ENCODE peak calls at places on chromosomes 13 and 19, in five cellular contexts. O is right lobe of liver, S is hepatocyte, P is body of pancreas, C is aorta. M is an unnamed sample. For H3K4me1, the result is how much of the 10 kb centered on the place peaks cover.

GRCh38 chr19:12997967-12998940 is 3.0 kb downstream of the NFIX start:
- DNase-seq in O (no peak), S (no peak), P (no peak), C (peak), M (no peak)

GRCh38 chr13:46111151-46111550 is 6.3 kb upstream of the CPB2 start:
- DNase-seq in O (no peak), S (no peak), P (no peak), C (no peak), M (no peak)

GRCh38 chr13:99565478-99566124 is 64.3 kb downstream of the TM9SF2 start:
- DNase-seq in O (no peak), S (no peak), P (no peak), C (no peak), M (no peak)

GRCh38 chr19:32631381-32631780 is 43.6 kb downstream of the ANKRD27 start:
- DNase-seq in O (no peak), S (no peak), P (no peak), C (no peak), M (no peak)

GRCh38 chr19:48479686-48480085 is 10.5 kb downstream of the CYTH2 start:
- DNase-seq in O (no peak), S (no peak), P (no peak), C (no peak), M (no peak)

GRCh38 chr13:43573361-43573740 is 213.4 kb downstream of the ENOX1 start:
- DNase-seq in O (no peak), S (no peak), P (no peak), C (no peak), M (no peak)

GRCh38 chr13:77981191-77981925 is 62.7 kb upstream of the EDNRB start:
- DNase-seq in O (no peak), S (no peak), P (no peak), C (no peak), M (no peak)

GRCh38 chr13:50467156-50467814 is 376.2 kb downstream of the DLEU7 start:
- DNase-seq in O (no peak), S (no peak), P (no peak), C (no peak), M (no peak)

GRCh38 chr13:102704238-102704750 is 9.4 kb upstream of the METTL21C start:
- DNase-seq in O (no peak), S (no peak), P (no peak), C (no peak), M (no peak)

GRCh38 chr19:17889609-17890214 is 18.0 kb downstream of the SLC5A5 start:
- DNase-seq in O (no peak), S (peak), P (peak), C (no peak), M (no peak)

GRCh38 chr13:33918199-33918932 is 100.4 kb downstream of the RFC3 start:
- DNase-seq in O (no peak), S (no peak), P (no peak), C (no peak), M (no peak)

GRCh38 chr13:91817250-91817649 is 418.8 kb downstream of the GPC5 start:
- DNase-seq in O (no peak), S (peak), P (no peak), C (no peak), M (no peak)

GRCh38 chr13:46367622-46368327 is 19.3 kb downstream of the RUBCNL start:
- DNase-seq in O (no peak), S (no peak), P (no peak), C (no peak), M (no peak)

GRCh38 chr19:48815870-48816501 is 5.2 kb upstream of the BCAT2 start:
- DNase-seq in O (no peak), S (peak), P (peak), C (no peak), M (peak)

GRCh38 chr19:7541828-7542443 is 6.4 kb downstream of the PNPLA6 start:
- DNase-seq in O (no peak), S (no peak), P (no peak), C (no peak), M (peak)

GRCh38 chr13:70173236-70173959 is 65.1 kb upstream of the KLHL1 start:
- DNase-seq in O (no peak), S (no peak), P (no peak), C (no peak), M (no peak)

GRCh38 chr13:76677047-76677446 is 209.2 kb downstream of the KCTD12 start:
- DNase-seq in O (no peak), S (no peak), P (no peak), C (peak), M (no peak)

GRCh38 chr13:46586766-46587509 is 34.0 kb downstream of the LRCH1 start:
- DNase-seq in O (no peak), S (no peak), P (no peak), C (no peak), M (no peak)

GRCh38 chr19:18044825-18045304 is 36.9 kb downstream of the ARRDC2 start:
- DNase-seq in O (peak), S (peak), P (peak), C (peak), M (peak)

GRCh38 chr19:47658431-47659383 is 49.8 kb downstream of the BICRA start:
- DNase-seq in O (no peak), S (peak), P (no peak), C (no peak), M (no peak)

GRCh38 chr19:42303101-42303464 is 659 bp upstream of the PAFAH1B3 start:
- DNase-seq in O (no peak), S (no peak), P (no peak), C (no peak), M (no peak)

GRCh38 chr19:57664269-57665127 is 4.2 kb upstream of the ZSCAN4 start:
- DNase-seq in O (peak), S (peak), P (peak), C (peak), M (peak)

GRCh38 chr13:44814144-44814543 is 175.1 kb downstream of the NUFIP1 start:
- DNase-seq in O (no peak), S (no peak), P (no peak), C (no peak), M (no peak)

GRCh38 chr13:30991922-30992321 is 59.5 kb downstream of the TEX26 start:
- DNase-seq in O (no peak), S (no peak), P (no peak), C (no peak), M (no peak)

DNA sequence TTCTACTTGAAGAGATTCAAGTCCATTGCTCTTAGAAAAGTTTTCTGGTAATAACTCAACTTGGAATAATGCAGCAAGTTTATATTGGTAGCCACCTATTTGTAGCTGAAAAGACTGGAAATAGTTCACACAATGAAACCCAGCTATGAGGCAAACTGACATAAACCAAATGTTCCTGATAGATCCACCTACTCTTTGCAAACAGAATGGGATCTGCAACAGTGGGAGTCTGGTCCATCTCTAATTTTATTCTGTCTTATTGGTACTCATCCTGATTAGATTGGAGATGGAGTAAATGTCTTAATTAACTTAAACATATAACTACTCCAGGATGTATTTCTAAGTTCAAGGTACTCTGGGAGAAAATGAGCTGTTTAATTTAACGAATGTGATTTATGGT is 438.0 kb downstream of the OLFM4 start:
- DNase-seq in O (no peak), S (no peak), P (no peak), C (no peak), M (no peak)
- H3K27ac ChIP-seq in O (no peak), S (no peak), P (no peak), C (no peak), M (no peak)

GRCh38 chr19:6098574-6098973 is 11.7 kb downstream of the RFX2 start:
- DNase-seq in O (no peak), S (no peak), P (no peak), C (no peak), M (no peak)

GRCh38 chr19:6092329-6093286 is 17.7 kb downstream of the RFX2 start:
- DNase-seq in O (peak), S (peak), P (peak), C (peak), M (no peak)

GRCh38 chr19:6097911-6098310 is 12.4 kb downstream of the RFX2 start:
- DNase-seq in O (no peak), S (no peak), P (no peak), C (no peak), M (no peak)

GRCh38 chr19:6099037-6099436 is 11.3 kb downstream of the RFX2 start:
- DNase-seq in O (no peak), S (no peak), P (no peak), C (no peak), M (no peak)

GRCh38 chr19:6095760-6096159 is 14.5 kb downstream of the RFX2 start:
- DNase-seq in O (no peak), S (no peak), P (no peak), C (no peak), M (no peak)
- H3K4me1 ChIP-seq in O (under half), S (under half), P (under half), C (under half), M (under half)

GRCh38 chr19:56107626-56108351 is 13.3 kb downstream of the ZNF787 start:
- DNase-seq in O (no peak), S (no peak), P (no peak), C (no peak), M (no peak)

GRCh38 chr19:56106993-56107392 is 14.1 kb downstream of the ZNF787 start:
- DNase-seq in O (no peak), S (no peak), P (no peak), C (no peak), M (no peak)

GRCh38 chr19:56109216-56109615 is 11.9 kb downstream of the ZNF787 start:
- DNase-seq in O (no peak), S (no peak), P (no peak), C (no peak), M (no peak)

GRCh38 chr19:56110515-56111448 is 10.3 kb downstream of the ZNF787 start:
- DNase-seq in O (peak), S (peak), P (peak), C (no peak), M (no peak)

DNA sequence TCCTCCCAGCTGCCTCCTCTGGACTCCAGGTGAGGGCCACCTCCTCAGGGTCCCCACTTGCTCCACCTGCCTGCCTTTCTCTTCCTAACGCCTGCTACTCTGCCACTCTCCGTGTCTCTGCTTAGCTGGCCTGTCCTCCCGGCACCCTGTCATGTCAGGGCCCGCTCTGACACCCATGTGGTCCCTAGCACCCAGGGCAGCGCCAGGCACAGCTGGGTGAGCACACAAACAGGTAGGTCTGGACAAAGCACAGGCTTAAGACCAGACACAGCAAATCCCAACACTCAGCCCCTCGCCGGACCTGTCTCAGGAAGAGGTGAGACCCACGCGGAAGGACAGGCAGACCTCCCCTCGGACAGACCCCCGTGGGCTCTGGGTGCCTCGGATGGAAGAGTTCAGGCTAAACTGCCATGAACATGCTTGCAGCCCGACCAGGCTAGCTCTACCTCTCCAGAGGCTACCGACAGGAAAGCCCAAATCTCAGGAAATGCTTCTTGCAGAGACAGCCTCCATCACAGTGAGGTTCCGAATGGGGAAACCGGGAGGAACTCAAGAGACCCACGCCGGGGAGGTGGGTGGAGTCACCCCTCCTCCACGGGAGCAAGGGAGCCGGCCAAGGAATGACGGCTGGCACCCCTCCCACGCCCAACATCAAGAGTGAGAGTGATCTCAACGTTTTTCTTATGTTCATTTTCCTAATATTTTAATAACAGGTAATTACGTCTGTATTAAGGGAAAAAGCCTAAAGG is 12.5 kb downstream of the ZNF787 start:
- DNase-seq in O (no peak), S (peak), P (peak), C (peak), M (no peak)
- H3K27ac ChIP-seq in O (no peak), S (peak), P (peak), C (peak), M (no peak)

GRCh38 chr19:35106898-35107540 is 8.6 kb upstream of the FXYD3 start:
- DNase-seq in O (no peak), S (no peak), P (no peak), C (no peak), M (no peak)
- H3K4me1 ChIP-seq in O (under half), S (under half), P (under half), C (under half), M (under half)

M was measured in CD4-positive, alpha-beta memory T cell.